ENCODE peak calls at places on chromosomes 4 and X, in nine cellular contexts. One of them, this sample, is unnamed. For H3K9me3 and H3K27me3, the result is how much of the 10 kb centered on the place peaks cover.

GRCh38 chrX:122238801-122239200 is 945.3 kb upstream of the GRIA3 start:
- DNase-seq in hepatocyte: no peak
- DNase-seq in tibial nerve: no peak
- DNase-seq in neuronal stem cell: no peak
- DNase-seq in ovary: no peak
- DNase-seq in body of pancreas: no peak
- DNase-seq in HCT116: no peak
- DNase-seq in CD4-positive, alpha-beta T cell: no peak
- DNase-seq in uterus: no peak
- DNase-seq in this sample: no peak

GRCh38 chr4:183635333-183635732 is 23.7 kb downstream of the RWDD4 start:
- DNase-seq in uterus: no peak
- DNase-seq in HCT116: no peak
- DNase-seq in body of pancreas: no peak
- DNase-seq in ovary: peak
- DNase-seq in tibial nerve: no peak
- DNase-seq in neuronal stem cell: no peak
- DNase-seq in CD4-positive, alpha-beta T cell: no peak
- DNase-seq in hepatocyte: no peak
- DNase-seq in this sample: no peak

GRCh38 chr4:113657834-113658233 is 103.7 kb downstream of the CAMK2D start:
- DNase-seq in HCT116: no peak
- DNase-seq in body of pancreas: no peak
- DNase-seq in hepatocyte: no peak
- DNase-seq in ovary: no peak
- DNase-seq in CD4-positive, alpha-beta T cell: no peak
- DNase-seq in tibial nerve: no peak
- DNase-seq in neuronal stem cell: no peak
- DNase-seq in uterus: no peak
- DNase-seq in this sample: no peak

GRCh38 chr4:185115827-185116232 is 27.2 kb upstream of the SLC25A4 start:
- DNase-seq in ovary: peak
- DNase-seq in uterus: peak
- DNase-seq in neuronal stem cell: no peak
- DNase-seq in body of pancreas: peak
- DNase-seq in hepatocyte: peak
- DNase-seq in tibial nerve: no peak
- DNase-seq in CD4-positive, alpha-beta T cell: no peak
- DNase-seq in HCT116: no peak
- DNase-seq in this sample: no peak

GRCh38 chr4:90393215-90393614 is 266.0 kb downstream of the CCSER1 start:
- DNase-seq in body of pancreas: no peak
- DNase-seq in hepatocyte: no peak
- DNase-seq in uterus: no peak
- DNase-seq in HCT116: no peak
- DNase-seq in ovary: no peak
- DNase-seq in neuronal stem cell: no peak
- DNase-seq in tibial nerve: no peak
- DNase-seq in CD4-positive, alpha-beta T cell: no peak
- DNase-seq in this sample: no peak

GRCh38 chrX:9644335-9644734 is 121.3 kb downstream of the GPR143 start:
- DNase-seq in HCT116: no peak
- DNase-seq in ovary: no peak
- DNase-seq in neuronal stem cell: no peak
- DNase-seq in body of pancreas: no peak
- DNase-seq in uterus: peak
- DNase-seq in hepatocyte: no peak
- DNase-seq in tibial nerve: no peak
- DNase-seq in CD4-positive, alpha-beta T cell: no peak
- DNase-seq in this sample: no peak

GRCh38 chr4:34516524-34516923 is 1727.8 kb downstream of the ARAP2 start:
- DNase-seq in tibial nerve: no peak
- DNase-seq in CD4-positive, alpha-beta T cell: no peak
- DNase-seq in uterus: no peak
- DNase-seq in ovary: no peak
- DNase-seq in HCT116: peak
- DNase-seq in hepatocyte: no peak
- DNase-seq in body of pancreas: no peak
- DNase-seq in neuronal stem cell: no peak
- DNase-seq in this sample: no peak

GRCh38 chrX:24231169-24231568 is 81.6 kb downstream of the ZFX start:
- DNase-seq in neuronal stem cell: no peak
- DNase-seq in tibial nerve: no peak
- DNase-seq in HCT116: peak
- DNase-seq in body of pancreas: peak
- DNase-seq in CD4-positive, alpha-beta T cell: no peak
- DNase-seq in ovary: peak
- DNase-seq in hepatocyte: peak
- DNase-seq in uterus: peak
- DNase-seq in this sample: no peak

GRCh38 chrX:39497717-39498265 is 600.0 kb downstream of the BCOR start:
- DNase-seq in uterus: no peak
- DNase-seq in hepatocyte: no peak
- DNase-seq in HCT116: no peak
- DNase-seq in neuronal stem cell: no peak
- DNase-seq in CD4-positive, alpha-beta T cell: no peak
- DNase-seq in ovary: no peak
- DNase-seq in tibial nerve: no peak
- DNase-seq in body of pancreas: no peak
- DNase-seq in this sample: peak

GRCh38 chr4:110172972-110173371 is 25.4 kb downstream of the ELOVL6 start:
- DNase-seq in hepatocyte: peak
- DNase-seq in tibial nerve: no peak
- DNase-seq in uterus: no peak
- DNase-seq in neuronal stem cell: no peak
- DNase-seq in CD4-positive, alpha-beta T cell: no peak
- DNase-seq in body of pancreas: peak
- DNase-seq in HCT116: no peak
- DNase-seq in ovary: no peak
- DNase-seq in this sample: no peak

GRCh38 chr4:63349674-63350025 is 1059.6 kb downstream of the TECRL start:
- DNase-seq in ovary: no peak
- DNase-seq in body of pancreas: no peak
- DNase-seq in CD4-positive, alpha-beta T cell: no peak
- DNase-seq in neuronal stem cell: no peak
- DNase-seq in uterus: no peak
- DNase-seq in hepatocyte: no peak
- DNase-seq in tibial nerve: no peak
- DNase-seq in HCT116: no peak
- DNase-seq in this sample: no peak
- H3K9me3 ChIP-seq in ovary: under half
- H3K9me3 ChIP-seq in body of pancreas: under half
- H3K9me3 ChIP-seq in CD4-positive, alpha-beta T cell: under half
- H3K9me3 ChIP-seq in neuronal stem cell: under half
- H3K9me3 ChIP-seq in uterus: under half
- H3K9me3 ChIP-seq in hepatocyte: under half
- H3K9me3 ChIP-seq in tibial nerve: under half
- H3K9me3 ChIP-seq in HCT116: under half
- H3K9me3 ChIP-seq in this sample: under half

GRCh38 chr4:126271266-126271665 is 956.5 kb downstream of the FAT4 start:
- DNase-seq in hepatocyte: no peak
- DNase-seq in uterus: no peak
- DNase-seq in CD4-positive, alpha-beta T cell: no peak
- DNase-seq in neuronal stem cell: no peak
- DNase-seq in HCT116: no peak
- DNase-seq in ovary: no peak
- DNase-seq in body of pancreas: no peak
- DNase-seq in tibial nerve: no peak
- DNase-seq in this sample: no peak
- H3K27me3 ChIP-seq in hepatocyte: under half
- H3K27me3 ChIP-seq in uterus: under half
- H3K27me3 ChIP-seq in CD4-positive, alpha-beta T cell: under half
- H3K27me3 ChIP-seq in neuronal stem cell: under half
- H3K27me3 ChIP-seq in HCT116: under half
- H3K27me3 ChIP-seq in ovary: under half
- H3K27me3 ChIP-seq in body of pancreas: under half
- H3K27me3 ChIP-seq in tibial nerve: under half
- H3K27me3 ChIP-seq in this sample: under half

GRCh38 chr4:148110169-148110568 is 332.0 kb downstream of the NR3C2 start:
- DNase-seq in body of pancreas: no peak
- DNase-seq in HCT116: no peak
- DNase-seq in ovary: no peak
- DNase-seq in neuronal stem cell: no peak
- DNase-seq in hepatocyte: no peak
- DNase-seq in tibial nerve: no peak
- DNase-seq in uterus: no peak
- DNase-seq in CD4-positive, alpha-beta T cell: no peak
- DNase-seq in this sample: no peak
- H3K9me3 ChIP-seq in body of pancreas: under half
- H3K9me3 ChIP-seq in HCT116: under half
- H3K9me3 ChIP-seq in ovary: under half
- H3K9me3 ChIP-seq in neuronal stem cell: under half
- H3K9me3 ChIP-seq in hepatocyte: under half
- H3K9me3 ChIP-seq in tibial nerve: under half
- H3K9me3 ChIP-seq in uterus: under half
- H3K9me3 ChIP-seq in CD4-positive, alpha-beta T cell: under half
- H3K9me3 ChIP-seq in this sample: under half

GRCh38 chrX:63754860-63755579 is 30.0 kb downstream of the ARHGEF9 start:
- DNase-seq in CD4-positive, alpha-beta T cell: peak
- DNase-seq in HCT116: peak
- DNase-seq in body of pancreas: peak
- DNase-seq in hepatocyte: peak
- DNase-seq in neuronal stem cell: peak
- DNase-seq in ovary: peak
- DNase-seq in tibial nerve: peak
- DNase-seq in uterus: peak
- DNase-seq in this sample: peak
- H3K27me3 ChIP-seq in CD4-positive, alpha-beta T cell: under half
- H3K27me3 ChIP-seq in HCT116: under half
- H3K27me3 ChIP-seq in body of pancreas: under half
- H3K27me3 ChIP-seq in hepatocyte: under half
- H3K27me3 ChIP-seq in neuronal stem cell: under half
- H3K27me3 ChIP-seq in ovary: under half
- H3K27me3 ChIP-seq in tibial nerve: under half
- H3K27me3 ChIP-seq in uterus: under half
- H3K27me3 ChIP-seq in this sample: under half

GRCh38 chr4:179097741-179098140 is 1655.5 kb upstream of the AGA start:
- DNase-seq in body of pancreas: no peak
- DNase-seq in ovary: no peak
- DNase-seq in uterus: no peak
- DNase-seq in hepatocyte: peak
- DNase-seq in neuronal stem cell: peak
- DNase-seq in tibial nerve: no peak
- DNase-seq in HCT116: no peak
- DNase-seq in CD4-positive, alpha-beta T cell: no peak
- DNase-seq in this sample: no peak

GRCh38 chr4:179095585-179096228 is 1653.5 kb upstream of the AGA start:
- DNase-seq in ovary: no peak
- DNase-seq in uterus: no peak
- DNase-seq in body of pancreas: no peak
- DNase-seq in neuronal stem cell: peak
- DNase-seq in tibial nerve: no peak
- DNase-seq in hepatocyte: peak
- DNase-seq in HCT116: no peak
- DNase-seq in CD4-positive, alpha-beta T cell: no peak
- DNase-seq in this sample: no peak
- H3K9me3 ChIP-seq in ovary: under half
- H3K9me3 ChIP-seq in uterus: under half
- H3K9me3 ChIP-seq in body of pancreas: under half
- H3K9me3 ChIP-seq in neuronal stem cell: under half
- H3K9me3 ChIP-seq in tibial nerve: under half
- H3K9me3 ChIP-seq in hepatocyte: under half
- H3K9me3 ChIP-seq in HCT116: under half
- H3K9me3 ChIP-seq in CD4-positive, alpha-beta T cell: under half
- H3K9me3 ChIP-seq in this sample: under half

DNA sequence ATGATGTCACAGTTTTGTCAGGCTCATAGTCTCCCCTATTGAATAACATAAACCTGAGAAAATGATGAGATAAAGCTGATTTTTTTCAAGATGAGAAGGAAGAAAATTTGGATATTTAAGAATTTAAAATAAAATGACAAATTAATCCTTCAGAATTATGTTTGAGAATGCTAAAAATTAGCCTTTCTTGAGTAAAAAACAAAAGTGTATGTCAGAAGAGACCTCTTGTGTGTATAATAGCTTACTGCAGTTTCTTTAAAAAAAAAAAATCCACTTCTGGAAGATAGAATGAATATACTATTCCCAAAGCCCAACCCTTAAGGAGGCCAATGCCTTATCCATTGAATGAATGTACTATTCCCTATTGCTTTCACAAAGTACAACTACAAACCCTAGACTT is 281.7 kb downstream of the RAPGEF2 start:
- DNase-seq in ovary: no peak
- DNase-seq in body of pancreas: no peak
- DNase-seq in hepatocyte: no peak
- DNase-seq in HCT116: no peak
- DNase-seq in tibial nerve: no peak
- DNase-seq in uterus: no peak
- DNase-seq in neuronal stem cell: no peak
- DNase-seq in CD4-positive, alpha-beta T cell: no peak
- DNase-seq in this sample: no peak
- H3K27me3 ChIP-seq in ovary: under half
- H3K27me3 ChIP-seq in body of pancreas: under half
- H3K27me3 ChIP-seq in hepatocyte: under half
- H3K27me3 ChIP-seq in HCT116: under half
- H3K27me3 ChIP-seq in tibial nerve: under half
- H3K27me3 ChIP-seq in uterus: under half
- H3K27me3 ChIP-seq in neuronal stem cell: under half
- H3K27me3 ChIP-seq in CD4-positive, alpha-beta T cell: under half
- H3K27me3 ChIP-seq in this sample: under half

GRCh38 chr4:8149664-8150063 is 8.9 kb downstream of the ABLIM2 start:
- DNase-seq in uterus: no peak
- DNase-seq in neuronal stem cell: no peak
- DNase-seq in hepatocyte: no peak
- DNase-seq in body of pancreas: no peak
- DNase-seq in tibial nerve: no peak
- DNase-seq in CD4-positive, alpha-beta T cell: no peak
- DNase-seq in HCT116: no peak
- DNase-seq in ovary: no peak
- DNase-seq in this sample: no peak
- H3K9me3 ChIP-seq in uterus: under half
- H3K9me3 ChIP-seq in neuronal stem cell: under half
- H3K9me3 ChIP-seq in hepatocyte: under half
- H3K9me3 ChIP-seq in body of pancreas: under half
- H3K9me3 ChIP-seq in tibial nerve: under half
- H3K9me3 ChIP-seq in CD4-positive, alpha-beta T cell: under half
- H3K9me3 ChIP-seq in HCT116: under half
- H3K9me3 ChIP-seq in ovary: under half
- H3K9me3 ChIP-seq in this sample: under half

GRCh38 chr4:31125496-31125895 is 405.3 kb downstream of the PCDH7 start:
- DNase-seq in hepatocyte: no peak
- DNase-seq in tibial nerve: no peak
- DNase-seq in HCT116: no peak
- DNase-seq in uterus: no peak
- DNase-seq in neuronal stem cell: no peak
- DNase-seq in ovary: no peak
- DNase-seq in body of pancreas: no peak
- DNase-seq in CD4-positive, alpha-beta T cell: no peak
- DNase-seq in this sample: no peak
- H3K27me3 ChIP-seq in hepatocyte: under half
- H3K27me3 ChIP-seq in tibial nerve: under half
- H3K27me3 ChIP-seq in HCT116: under half
- H3K27me3 ChIP-seq in uterus: under half
- H3K27me3 ChIP-seq in neuronal stem cell: under half
- H3K27me3 ChIP-seq in ovary: under half
- H3K27me3 ChIP-seq in body of pancreas: under half
- H3K27me3 ChIP-seq in CD4-positive, alpha-beta T cell: under half
- H3K27me3 ChIP-seq in this sample: under half

GRCh38 chr4:7571001-7571400 is 136.3 kb upstream of the PSAPL1 start:
- DNase-seq in neuronal stem cell: no peak
- DNase-seq in body of pancreas: no peak
- DNase-seq in HCT116: no peak
- DNase-seq in tibial nerve: no peak
- DNase-seq in hepatocyte: no peak
- DNase-seq in CD4-positive, alpha-beta T cell: no peak
- DNase-seq in uterus: no peak
- DNase-seq in ovary: no peak
- DNase-seq in this sample: no peak
- H3K9me3 ChIP-seq in neuronal stem cell: under half
- H3K9me3 ChIP-seq in body of pancreas: under half
- H3K9me3 ChIP-seq in HCT116: under half
- H3K9me3 ChIP-seq in tibial nerve: under half
- H3K9me3 ChIP-seq in hepatocyte: under half
- H3K9me3 ChIP-seq in CD4-positive, alpha-beta T cell: under half
- H3K9me3 ChIP-seq in uterus: under half
- H3K9me3 ChIP-seq in ovary: under half
- H3K9me3 ChIP-seq in this sample: under half

This sample was measured in WERI-Rb-1.